ENCODE peak calls at places on chromosome 5, in six cellular contexts. Z is DND-41, F is PC-3, A is progenitor cell of endocrine pancreas, U is A549, O is neural crest cell. N is an unnamed sample.

GRCh38 chr5:33408816-33409215 is 31.9 kb upstream of the TARS1 start:
- DNase-seq in A (no peak), Z (no peak), U (no peak), F (no peak), O (no peak), N (no peak)

GRCh38 chr5:19547640-19548039 is 440.4 kb downstream of the CDH18 start:
- DNase-seq in U (no peak), A (no peak), O (no peak), Z (no peak), F (peak), N (no peak)

GRCh38 chr5:150263339-150263738 is 26.2 kb downstream of the CAMK2A start:
- DNase-seq in U (no peak), O (no peak), F (no peak), A (no peak), Z (no peak), N (no peak)

GRCh38 chr5:31944683-31945445 is 229.3 kb downstream of the GOLPH3 start:
- DNase-seq in U (no peak), O (no peak), A (no peak), F (no peak), Z (no peak), N (no peak)

GRCh38 chr5:154378134-154378533 is 67.7 kb upstream of the SAP30L start:
- DNase-seq in F (no peak), O (no peak), U (no peak), A (no peak), Z (no peak), N (no peak)

GRCh38 chr5:136055612-136056302 is 27.0 kb downstream of the TGFBI start:
- DNase-seq in U (no peak), O (no peak), A (no peak), F (no peak), Z (no peak), N (no peak)

GRCh38 chr5:128537306-128537998 is 593 bp downstream of the FBN2 start:
- DNase-seq in U (peak), A (peak), O (peak), F (peak), Z (no peak), N (peak)

GRCh38 chr5:43063731-43064171 is 23.6 kb upstream of the ANXA2R start:
- DNase-seq in Z (no peak), F (peak), U (no peak), O (no peak), A (no peak), N (peak)

GRCh38 chr5:142059304-142059940 is 46.6 kb upstream of the GNPDA1 start:
- DNase-seq in F (peak), Z (no peak), U (no peak), O (no peak), A (no peak), N (no peak)

GRCh38 chr5:133129192-133129748 is 77.5 kb downstream of the HSPA4 start:
- DNase-seq in F (no peak), A (no peak), Z (no peak), U (no peak), O (no peak), N (no peak)
- TF ChIP-seq CTCF in F (no peak), A (no peak), Z (no peak), U (no peak), O (no peak), N (no peak)

GRCh38 chr5:141031006-141031405 is 20.2 kb upstream of the PCDHB1 start:
- DNase-seq in U (no peak), F (no peak), Z (no peak), O (no peak), A (no peak), N (no peak)

GRCh38 chr5:141032626-141033025 is 18.5 kb upstream of the PCDHB1 start:
- DNase-seq in F (no peak), Z (no peak), O (no peak), U (no peak), A (no peak), N (no peak)
- TF ChIP-seq CTCF in F (no peak), Z (no peak), O (no peak), U (no peak), A (peak), N (no peak)

GRCh38 chr5:165497707-165498106 is 1992.3 kb downstream of the MAT2B start:
- DNase-seq in O (no peak), A (no peak), Z (no peak), F (peak), U (peak), N (no peak)
- TF ChIP-seq CTCF in O (peak), A (peak), Z (peak), F (peak), U (peak), N (peak)

GRCh38 chr5:41695920-41696582 is 174.2 kb downstream of the OXCT1 start:
- DNase-seq in O (no peak), F (peak), Z (peak), U (no peak), A (no peak), N (no peak)
- TF ChIP-seq CTCF in O (peak), F (peak), Z (peak), U (no peak), A (peak), N (no peak)

GRCh38 chr5:111758284-111758628 is 1.3 kb upstream of the NREP start:
- DNase-seq in U (no peak), O (no peak), Z (no peak), F (no peak), A (no peak), N (no peak)

GRCh38 chr5:111755264-111755941 is 1.6 kb downstream of the NREP start:
- DNase-seq in A (no peak), Z (no peak), O (no peak), F (no peak), U (no peak), N (no peak)

GRCh38 chr5:111755942-111756353 is 1.0 kb downstream of the NREP start:
- DNase-seq in A (no peak), F (peak), O (no peak), U (no peak), Z (no peak), N (no peak)

GRCh38 chr5:111756701-111757581 is at the start of gene NREP:
- DNase-seq in U (peak), Z (peak), F (peak), O (peak), A (peak), N (peak)

DNA sequence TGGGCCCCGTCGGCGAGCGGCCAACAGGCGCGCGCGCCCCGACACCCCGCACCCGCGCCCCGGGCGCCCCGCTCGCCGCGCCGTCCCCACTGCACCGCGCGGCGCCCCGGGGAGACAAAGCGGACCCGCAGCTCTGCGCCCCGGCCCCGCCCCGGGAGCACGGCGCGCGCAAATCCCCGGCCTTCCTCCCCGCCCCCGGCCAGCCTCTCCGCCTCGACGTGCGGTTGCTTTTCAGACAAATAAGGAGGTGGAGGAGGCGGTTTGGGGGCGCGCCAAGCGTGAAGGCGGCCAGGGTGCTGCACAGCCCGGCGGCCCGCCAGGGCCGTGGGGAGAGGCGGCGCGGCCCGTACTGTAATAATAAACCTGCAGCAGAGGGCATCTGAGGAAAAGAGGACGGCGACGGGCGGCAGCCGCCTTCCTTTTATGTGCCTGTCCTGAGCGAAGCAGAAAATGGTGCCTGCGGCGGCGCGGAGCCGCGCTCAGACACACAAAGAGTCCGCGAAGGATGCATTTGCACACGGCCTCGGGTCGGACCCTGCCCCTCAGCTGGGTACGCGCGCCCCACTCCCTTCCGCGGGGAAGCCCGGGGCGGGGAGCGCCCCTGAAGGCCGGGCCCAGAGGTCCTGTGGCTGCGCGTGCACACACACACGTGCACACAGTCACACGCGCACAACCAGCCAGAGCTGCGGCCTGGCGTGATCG is 739 bp upstream of the NREP start:
- DNase-seq in A (peak), O (peak), Z (peak), F (peak), U (peak), N (peak)
- TF ChIP-seq CTCF in A (no peak), O (peak), Z (peak), F (no peak), U (no peak), N (no peak)

GRCh38 chr5:152595327-152595890 is 190.3 kb upstream of the NMUR2 start:
- DNase-seq in F (no peak), A (no peak), Z (no peak), O (no peak), U (no peak), N (no peak)

GRCh38 chr5:152593388-152593787 is 188.3 kb upstream of the NMUR2 start:
- DNase-seq in O (no peak), F (no peak), Z (no peak), A (no peak), U (no peak), N (no peak)

GRCh38 chr5:152592416-152592815 is 187.3 kb upstream of the NMUR2 start:
- DNase-seq in F (peak), Z (no peak), A (no peak), U (no peak), O (no peak), N (no peak)
- TF ChIP-seq CTCF in F (no peak), Z (no peak), A (peak), U (no peak), O (peak), N (no peak)

GRCh38 chr5:125987677-125988255 is 435.4 kb upstream of the GRAMD2B start:
- DNase-seq in F (no peak), U (no peak), Z (no peak), O (no peak), A (no peak), N (no peak)
- TF ChIP-seq CTCF in F (no peak), U (no peak), Z (no peak), O (no peak), A (peak), N (no peak)

DNA sequence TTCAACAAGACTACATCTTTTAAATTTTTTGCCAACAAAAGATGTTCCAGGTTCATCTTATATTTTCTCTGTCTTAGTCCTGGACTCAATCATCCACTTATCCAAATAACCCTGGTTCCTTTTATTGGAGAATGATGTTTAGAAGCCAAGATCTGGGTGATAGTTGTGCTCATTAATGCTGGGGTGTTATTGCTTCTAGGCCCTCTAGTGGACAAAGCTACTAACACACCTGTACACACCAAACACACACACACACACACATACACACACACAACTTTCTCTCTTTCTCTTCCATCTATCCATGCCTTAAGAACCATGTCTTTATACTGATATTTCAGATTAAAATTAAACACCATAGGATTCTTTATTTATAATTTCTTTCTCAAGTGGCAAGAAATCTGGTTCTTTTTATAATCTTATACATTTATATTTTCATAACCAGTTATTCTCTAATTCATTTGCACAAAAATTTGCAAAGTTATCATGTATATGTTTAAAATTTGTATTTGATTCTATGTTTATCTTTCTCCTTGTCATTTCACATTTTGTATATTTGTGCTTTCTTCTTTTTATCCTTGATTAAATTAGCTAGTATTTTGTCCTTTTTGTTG is 179.1 kb upstream of the SMIM23 start:
- DNase-seq in F (peak), A (no peak), O (no peak), Z (no peak), U (no peak), N (no peak)
- TF ChIP-seq CTCF in F (peak), A (peak), O (peak), Z (peak), U (peak), N (peak)

N was measured in CD14-positive monocyte.